ENCODE peak calls at places on chromosome 9, in seven cellular contexts. N, Q, K, V, O, T and Y are unnamed samples.
A peak's percentile ranks its signal among the peaks of the same experiment; 100 is the strongest.

GRCh38 chr9:72443855-72444254 is 77.6 kb upstream of the TMC1 start:
- DNase-seq in O (no peak), T (no peak), K (no peak), N (no peak), Q (no peak), V (no peak), Y (no peak)

GRCh38 chr9:2780846-2781245 is 63.0 kb downstream of the PUM3 start:
- DNase-seq in Q (no peak), T (no peak), V (no peak), N (no peak), K (no peak), O (no peak), Y (no peak)

GRCh38 chr9:131190191-131190590 is 64.8 kb downstream of the NUP214 start:
- DNase-seq in N (no peak), T (no peak), Q (no peak), V (no peak), O (no peak), K (no peak), Y (no peak)

GRCh38 chr9:71608825-71609452 is 159.4 kb downstream of the CEMIP2 start:
- DNase-seq in Q (no peak), K (no peak), O (peak; percentile 52), V (no peak), N (no peak), T (no peak), Y (no peak)

GRCh38 chr9:111937301-111937700 is 40.7 kb downstream of the UGCG start:
- DNase-seq in O (no peak), K (no peak), Q (no peak), V (no peak), T (no peak), N (no peak), Y (no peak)

GRCh38 chr9:114210691-114211276 is 55.4 kb downstream of the COL27A1 start:
- DNase-seq in T (no peak), V (no peak), N (no peak), K (no peak), O (no peak), Q (no peak), Y (no peak)

GRCh38 chr9:121048175-121048574 is 1.9 kb downstream of the C5 start:
- DNase-seq in V (no peak), Q (no peak), K (no peak), T (no peak), N (no peak), O (no peak), Y (no peak)

GRCh38 chr9:286091-286740 is 71.6 kb downstream of the DOCK8 start:
- DNase-seq in O (no peak), N (no peak), Q (no peak), T (no peak), K (no peak), V (no peak), Y (no peak)

GRCh38 chr9:98658965-98659364 is 49.8 kb downstream of the GABBR2 start:
- DNase-seq in V (no peak), N (peak; percentile 79), K (no peak), O (no peak), Q (no peak), T (no peak), Y (no peak)

GRCh38 chr9:76373173-76373771 is 21.0 kb downstream of the RFK start:
- DNase-seq in T (no peak), N (peak; percentile 75), K (no peak), O (no peak), Q (no peak), V (peak; percentile 54), Y (no peak)

GRCh38 chr9:13719410-13719809 is 439.9 kb upstream of the MPDZ start:
- DNase-seq in Q (no peak), K (no peak), V (no peak), N (peak; percentile 50), O (no peak), T (peak; percentile 18), Y (no peak)

GRCh38 chr9:34276772-34277171 is 52.3 kb downstream of the KIF24 start:
- DNase-seq in N (peak; percentile 16), O (no peak), Q (no peak), T (no peak), V (no peak), K (no peak), Y (no peak)

GRCh38 chr9:108889649-108890067 is 27.6 kb downstream of the ACTL7A start:
- DNase-seq in N (peak; percentile 30), K (no peak), Q (no peak), V (no peak), O (no peak), T (no peak), Y (no peak)

GRCh38 chr9:17757816-17758215 is 178.9 kb downstream of the SH3GL2 start:
- DNase-seq in V (no peak), T (no peak), O (no peak), N (peak; percentile 38), Q (no peak), K (no peak), Y (no peak)

GRCh38 chr9:76655970-76656369 is 108.3 kb upstream of the PCA3 start:
- DNase-seq in T (no peak), V (no peak), K (no peak), N (no peak), O (no peak), Q (no peak), Y (no peak)

GRCh38 chr9:69945671-69946141 is 97.9 kb upstream of the MAMDC2 start:
- DNase-seq in N (peak; percentile 78), V (peak; percentile 15), O (no peak), Q (peak; percentile 1), K (no peak), T (no peak), Y (peak; percentile 14)

GRCh38 chr9:23829580-23830458 is 3.8 kb upstream of the ELAVL2 start:
- DNase-seq in K (no peak), O (no peak), Q (no peak), V (no peak), T (no peak), N (peak; percentile 49), Y (no peak)

GRCh38 chr9:35680331-35681105 is 6.8 kb downstream of the CA9 start:
- DNase-seq in V (no peak), K (no peak), N (peak; percentile 62), Q (no peak), T (no peak), O (no peak), Y (no peak)

DNA sequence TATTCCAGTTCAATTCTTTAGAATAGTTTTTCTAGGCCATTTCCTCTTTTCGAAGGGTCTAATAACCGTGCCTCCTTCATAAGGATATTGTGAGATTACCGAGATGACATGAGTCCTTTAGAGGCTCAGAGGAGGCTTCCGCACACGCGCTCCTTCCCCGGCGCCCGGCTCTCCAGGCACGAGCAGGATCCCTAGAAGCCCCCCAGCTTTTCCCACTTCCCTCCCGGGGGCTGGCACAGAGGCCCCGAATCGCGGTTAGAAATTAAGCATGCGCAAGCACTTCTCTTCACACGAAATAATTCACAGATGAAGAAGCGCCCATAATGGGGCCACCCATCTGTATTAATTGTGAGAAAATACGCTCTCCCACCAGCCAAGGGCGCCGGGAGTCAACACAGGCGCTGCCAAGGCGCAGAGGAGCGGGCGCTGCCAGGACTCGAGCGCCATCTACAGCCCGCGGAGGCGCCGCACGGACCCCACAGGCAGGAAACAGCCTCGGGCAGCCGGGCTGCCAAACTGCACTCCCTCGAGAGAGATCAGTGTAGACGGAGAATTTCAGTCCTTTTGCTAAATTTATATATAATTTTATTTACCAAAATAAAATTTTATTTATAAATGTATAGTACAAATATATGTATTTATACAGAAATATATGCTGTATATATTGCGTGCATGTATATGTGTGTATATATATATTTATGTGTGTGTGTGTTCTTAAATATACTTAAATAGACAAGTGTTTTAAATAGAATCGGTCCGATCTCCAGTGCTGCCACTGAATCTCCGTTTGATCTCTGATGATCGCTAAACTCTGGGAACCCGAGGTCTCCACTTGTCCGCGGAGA is 258.1 kb upstream of the NFIL3 start:
- DNase-seq in Q (peak; percentile 49), K (peak; percentile 31), V (peak; percentile 81), T (no peak), O (peak; percentile 90), N (peak; percentile 93), Y (peak; percentile 71)
- H3K27ac ChIP-seq in Q (no peak overlapping the region), K (no peak overlapping the region), V (no peak overlapping the region), T (no peak overlapping the region), O (no peak overlapping the region), N (peak overlapping the region; percentile 64), Y (no peak overlapping the region)

GRCh38 chr9:125759812-125760134 is 12.6 kb downstream of the PBX3 start:
- DNase-seq in V (no peak), T (no peak), K (no peak), O (no peak), Q (peak; percentile 27), N (peak; percentile 62), Y (no peak)

GRCh38 chr9:125757834-125758233 is 10.7 kb downstream of the PBX3 start:
- DNase-seq in K (no peak), V (no peak), T (no peak), N (no peak), Q (no peak), O (no peak), Y (no peak)

GRCh38 chr9:125760537-125760936 is 13.4 kb downstream of the PBX3 start:
- DNase-seq in N (no peak), O (no peak), V (no peak), K (no peak), T (no peak), Q (no peak), Y (no peak)

GRCh38 chr9:125761685-125762084 is 14.5 kb downstream of the PBX3 start:
- DNase-seq in Q (no peak), T (no peak), O (no peak), N (no peak), K (no peak), V (no peak), Y (no peak)

DNA sequence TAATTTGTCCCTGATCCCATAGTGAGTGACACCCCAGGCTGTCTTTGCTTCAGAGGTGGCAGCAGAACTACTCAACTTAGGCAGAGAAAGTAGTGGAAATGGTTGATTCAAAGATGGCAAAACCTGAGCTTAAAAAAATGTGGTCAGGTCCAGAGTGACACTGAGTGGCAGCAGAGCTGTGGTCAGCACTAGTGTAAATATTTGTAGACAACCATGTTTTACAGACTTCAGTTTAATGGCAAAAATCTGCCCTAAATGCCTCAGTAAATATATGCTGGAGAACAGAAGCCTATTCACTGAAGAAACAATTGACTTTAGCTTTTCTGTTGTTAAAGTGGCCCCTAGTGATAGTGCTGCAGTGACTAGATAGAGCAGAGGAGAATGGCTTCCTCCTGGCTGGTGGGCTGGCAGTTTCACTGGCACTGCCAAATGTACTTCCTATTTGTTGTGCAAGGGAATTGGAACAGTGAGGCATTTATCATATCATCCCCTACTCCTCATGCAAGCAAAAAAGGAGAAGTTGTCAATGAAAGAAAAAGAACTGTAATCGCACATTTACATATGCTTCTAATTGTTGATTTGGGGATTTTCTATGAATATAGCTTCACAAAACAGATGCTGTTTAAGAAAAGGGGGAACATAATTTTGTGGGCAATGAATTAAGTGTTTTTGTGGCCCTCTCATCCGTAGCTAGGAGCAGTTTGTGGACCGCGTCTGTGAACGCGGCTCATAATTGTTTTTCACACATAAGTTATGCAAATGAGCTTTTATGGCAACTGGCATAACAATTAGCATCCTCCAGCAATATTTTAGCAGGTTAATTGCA is 12.0 kb downstream of the PBX3 start:
- DNase-seq in O (no peak), T (no peak), N (peak; percentile 68), Q (peak; percentile 43), V (peak; percentile 20), K (no peak), Y (peak; percentile 25)
- H3K27ac ChIP-seq in O (no peak overlapping the region), T (no peak overlapping the region), N (peak overlapping the region; percentile 3), Q (peak overlapping the region; percentile 69), V (no peak overlapping the region), K (no peak overlapping the region), Y (no peak overlapping the region)

GRCh38 chr9:16329699-16330113 is 540.8 kb downstream of the BNC2 start:
- DNase-seq in O (no peak), T (no peak), K (no peak), N (no peak), V (peak; percentile 39), Q (no peak), Y (no peak)
- H3K27ac ChIP-seq in O (no peak overlapping the region), T (no peak overlapping the region), K (no peak overlapping the region), N (no peak overlapping the region), V (no peak overlapping the region), Q (no peak overlapping the region), Y (no peak overlapping the region)

GRCh38 chr9:75359638-75360037 is 271.3 kb downstream of the OSTF1 start:
- DNase-seq in O (no peak), V (no peak), T (no peak), Q (no peak), K (no peak), N (no peak), Y (no peak)
- H3K27ac ChIP-seq in O (peak overlapping the region; percentile 60), V (no peak overlapping the region), T (no peak overlapping the region), Q (no peak overlapping the region), K (no peak overlapping the region), N (no peak overlapping the region), Y (no peak overlapping the region)